ENCODE peak calls at places on chromosomes 4 and X, in five cellular contexts. One of them, this sample, is unnamed.

GRCh38 chr4:147968641-147969040 is 236.8 kb downstream of the ARHGAP10 start:
- DNase-seq in H1: no peak
- DNase-seq in K562: no peak
- DNase-seq in GM12878: no peak
- DNase-seq in HepG2: no peak
- DNase-seq in this sample: no peak

GRCh38 chrX:142214081-142214480 is 9.0 kb upstream of the MAGEC2 start:
- DNase-seq in HepG2: no peak
- DNase-seq in GM12878: no peak
- DNase-seq in K562: no peak
- DNase-seq in H1: no peak
- DNase-seq in this sample: no peak

GRCh38 chrX:53171356-53171755 is 53.7 kb downstream of the KDM5C start:
- DNase-seq in K562: no peak
- DNase-seq in GM12878: no peak
- DNase-seq in HepG2: no peak
- DNase-seq in H1: no peak
- DNase-seq in this sample: no peak

GRCh38 chr4:93605163-93605562 is 223.4 kb upstream of the ATOH1 start:
- DNase-seq in GM12878: no peak
- DNase-seq in K562: no peak
- DNase-seq in HepG2: no peak
- DNase-seq in H1: no peak
- DNase-seq in this sample: no peak

GRCh38 chr4:186725422-186726149 is 1.9 kb upstream of the FAT1 start:
- DNase-seq in GM12878: no peak
- DNase-seq in HepG2: peak; percentile 68
- DNase-seq in K562: peak; percentile 79
- DNase-seq in H1: no peak
- DNase-seq in this sample: peak; percentile 64

GRCh38 chr4:117983541-117984451 is 50.5 kb upstream of the NDST3 start:
- DNase-seq in GM12878: no peak
- DNase-seq in HepG2: no peak
- DNase-seq in K562: no peak
- DNase-seq in H1: no peak
- DNase-seq in this sample: no peak

GRCh38 chr4:4426511-4427477 is 39.9 kb downstream of the NSG1 start:
- DNase-seq in GM12878: no peak
- DNase-seq in H1: peak; percentile 79
- DNase-seq in K562: no peak
- DNase-seq in HepG2: no peak
- DNase-seq in this sample: no peak

GRCh38 chr4:90419124-90419711 is 292.0 kb downstream of the CCSER1 start:
- DNase-seq in H1: no peak
- DNase-seq in K562: no peak
- DNase-seq in GM12878: no peak
- DNase-seq in HepG2: peak; percentile 16
- DNase-seq in this sample: peak; percentile 3

GRCh38 chr4:154328030-154328429 is 163.6 kb downstream of the DCHS2 start:
- DNase-seq in H1: no peak
- DNase-seq in GM12878: no peak
- DNase-seq in K562: no peak
- DNase-seq in HepG2: no peak
- DNase-seq in this sample: no peak

GRCh38 chrX:140501940-140502468 is 2.9 kb downstream of the SOX3 start:
- DNase-seq in HepG2: no peak
- DNase-seq in H1: no peak
- DNase-seq in GM12878: no peak
- DNase-seq in K562: no peak
- DNase-seq in this sample: no peak

GRCh38 chr4:164949448-164950118 is 27.9 kb downstream of the TRIM61 start:
- DNase-seq in HepG2: no peak
- DNase-seq in GM12878: no peak
- DNase-seq in H1: no peak
- DNase-seq in K562: no peak
- DNase-seq in this sample: no peak

GRCh38 chr4:23038626-23039245 is 346.0 kb downstream of the GBA3 start:
- DNase-seq in GM12878: no peak
- DNase-seq in H1: no peak
- DNase-seq in HepG2: no peak
- DNase-seq in K562: no peak
- DNase-seq in this sample: no peak

GRCh38 chr4:169103966-169104412 is 93.9 kb upstream of the CBR4 start:
- DNase-seq in HepG2: no peak
- DNase-seq in GM12878: no peak
- DNase-seq in H1: peak; percentile 63
- DNase-seq in K562: no peak
- DNase-seq in this sample: no peak

GRCh38 chr4:39713691-39714090 is 15.8 kb downstream of the UBE2K start:
- DNase-seq in GM12878: no peak
- DNase-seq in HepG2: no peak
- DNase-seq in H1: no peak
- DNase-seq in K562: no peak
- DNase-seq in this sample: no peak

GRCh38 chr4:145011636-145012035 is 86.4 kb downstream of the ANAPC10 start:
- DNase-seq in K562: no peak
- DNase-seq in H1: no peak
- DNase-seq in HepG2: no peak
- DNase-seq in GM12878: no peak
- DNase-seq in this sample: no peak

GRCh38 chr4:27368781-27369180 is 508.1 kb downstream of the STIM2 start:
- DNase-seq in K562: no peak
- DNase-seq in GM12878: no peak
- DNase-seq in HepG2: no peak
- DNase-seq in H1: no peak
- DNase-seq in this sample: no peak

GRCh38 chrX:51891821-51892551 is 1.4 kb upstream of the MAGED1 start:
- DNase-seq in K562: no peak
- DNase-seq in GM12878: no peak
- DNase-seq in H1: no peak
- DNase-seq in HepG2: no peak
- DNase-seq in this sample: no peak

GRCh38 chrX:153657161-153657560 is 10.2 kb downstream of the DUSP9 start:
- DNase-seq in H1: no peak
- DNase-seq in K562: no peak
- DNase-seq in GM12878: no peak
- DNase-seq in HepG2: no peak
- DNase-seq in this sample: no peak

GRCh38 chrX:288561-288991 is 7.4 kb downstream of the PLCXD1 start:
- DNase-seq in GM12878: no peak
- DNase-seq in K562: no peak
- DNase-seq in HepG2: no peak
- DNase-seq in H1: no peak
- DNase-seq in this sample: no peak

GRCh38 chrX:93591398-93591797 is 82.0 kb downstream of the NAP1L3 start:
- DNase-seq in H1: no peak
- DNase-seq in K562: no peak
- DNase-seq in GM12878: no peak
- DNase-seq in HepG2: no peak
- DNase-seq in this sample: no peak

GRCh38 chr4:56238251-56238650 is 149.0 kb downstream of the AASDH start:
- DNase-seq in H1: no peak
- DNase-seq in K562: no peak
- DNase-seq in HepG2: no peak
- DNase-seq in GM12878: no peak
- DNase-seq in this sample: no peak

GRCh38 chr4:56244681-56245080 is 142.6 kb downstream of the AASDH start:
- DNase-seq in HepG2: no peak
- DNase-seq in K562: no peak
- DNase-seq in GM12878: no peak
- DNase-seq in H1: no peak
- DNase-seq in this sample: no peak

GRCh38 chr4:56243107-56243506 is 144.2 kb downstream of the AASDH start:
- DNase-seq in K562: no peak
- DNase-seq in H1: no peak
- DNase-seq in HepG2: no peak
- DNase-seq in GM12878: no peak
- DNase-seq in this sample: no peak

GRCh38 chr4:56241500-56241899 is 145.8 kb downstream of the AASDH start:
- DNase-seq in GM12878: no peak
- DNase-seq in HepG2: peak; percentile 80
- DNase-seq in H1: no peak
- DNase-seq in K562: no peak
- DNase-seq in this sample: no peak

GRCh38 chr4:56240554-56241190 is 146.6 kb downstream of the AASDH start:
- DNase-seq in K562: peak; percentile 15
- DNase-seq in GM12878: no peak
- DNase-seq in H1: no peak
- DNase-seq in HepG2: peak; percentile 55
- DNase-seq in this sample: no peak
- TF ChIP-seq JUND in K562: no peak
- TF ChIP-seq JUND in GM12878: no peak
- TF ChIP-seq JUND in H1: no peak
- TF ChIP-seq JUND in HepG2: no peak
- TF ChIP-seq JUND in this sample: no peak

GRCh38 chrX:104156630-104157529 is at the start of gene SLC25A53:
- DNase-seq in K562: peak; percentile 79
- DNase-seq in GM12878: peak; percentile 69
- DNase-seq in H1: peak; percentile 64
- DNase-seq in HepG2: peak; percentile 70
- DNase-seq in this sample: peak; percentile 70
- TF ChIP-seq POLR2AphosphoS5 in K562: peak; percentile 89
- TF ChIP-seq POLR2AphosphoS5 in GM12878: peak; percentile 62
- TF ChIP-seq POLR2AphosphoS5 in H1: no peak
- TF ChIP-seq POLR2AphosphoS5 in HepG2: peak; percentile 43
- TF ChIP-seq POLR2AphosphoS5 in this sample: no peak

DNA sequence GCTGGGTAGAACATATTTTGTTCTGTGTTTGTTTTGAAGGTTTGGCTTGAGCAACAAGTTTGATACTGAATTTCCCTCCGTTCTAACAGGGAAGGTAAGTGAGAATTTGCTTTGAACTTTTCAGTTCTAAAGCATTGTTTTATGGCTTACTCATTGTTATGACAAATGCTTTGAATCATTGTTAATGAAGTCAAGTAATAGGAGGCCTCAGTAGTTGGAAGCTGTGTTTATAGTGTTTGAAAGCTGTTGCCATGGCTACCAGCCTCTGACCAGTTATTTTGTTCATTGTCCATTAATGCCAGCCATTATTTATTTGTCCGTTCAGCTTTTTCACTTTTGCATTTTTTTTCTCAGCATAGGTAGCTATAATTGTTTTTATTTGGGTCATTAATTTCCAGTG is 14.4 kb downstream of the CHIC1 start:
- DNase-seq in GM12878: no peak
- DNase-seq in K562: no peak
- DNase-seq in HepG2: no peak
- DNase-seq in H1: no peak
- DNase-seq in this sample: no peak
- TF ChIP-seq ATF3 in GM12878: no peak
- TF ChIP-seq ATF3 in K562: no peak
- TF ChIP-seq ATF3 in HepG2: no peak
- TF ChIP-seq ATF3 in H1: no peak
- TF ChIP-seq ATF3 in this sample: no peak

GRCh38 chr4:104425948-104426347 is 68.7 kb downstream of the CXXC4 start:
- DNase-seq in K562: no peak
- DNase-seq in H1: no peak
- DNase-seq in GM12878: no peak
- DNase-seq in HepG2: no peak
- DNase-seq in this sample: no peak
- TF ChIP-seq JUND in K562: no peak
- TF ChIP-seq JUND in H1: no peak
- TF ChIP-seq JUND in GM12878: no peak
- TF ChIP-seq JUND in HepG2: no peak
- TF ChIP-seq JUND in this sample: no peak

GRCh38 chr4:2135083-2135482 is 76.0 kb downstream of the NAT8L start:
- DNase-seq in K562: no peak
- DNase-seq in GM12878: no peak
- DNase-seq in HepG2: no peak
- DNase-seq in H1: no peak
- DNase-seq in this sample: no peak
- TF ChIP-seq POLR2AphosphoS5 in K562: no peak
- TF ChIP-seq POLR2AphosphoS5 in GM12878: no peak
- TF ChIP-seq POLR2AphosphoS5 in HepG2: no peak
- TF ChIP-seq POLR2AphosphoS5 in H1: no peak
- TF ChIP-seq POLR2AphosphoS5 in this sample: no peak

DNA sequence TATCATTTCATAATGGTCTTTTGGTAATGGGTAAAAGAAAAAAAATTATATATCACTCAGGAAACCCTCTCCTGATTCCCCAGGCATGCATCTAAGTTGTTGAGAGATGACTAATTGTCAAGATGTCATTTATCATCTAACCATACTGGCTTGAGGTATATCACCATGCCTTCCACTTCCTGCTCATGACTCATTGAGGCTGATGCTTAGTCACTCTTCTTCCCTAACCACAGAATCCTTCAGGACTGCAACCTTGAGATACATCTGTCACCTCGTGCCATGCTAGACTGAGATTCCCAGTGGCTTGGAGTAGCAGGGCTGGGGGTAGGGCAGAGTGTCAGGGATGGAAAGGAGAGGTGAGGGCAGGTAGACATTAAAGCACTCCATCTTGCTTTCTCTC is 782.5 kb upstream of the INTU start:
- DNase-seq in GM12878: no peak
- DNase-seq in K562: peak; percentile 78
- DNase-seq in H1: no peak
- DNase-seq in HepG2: no peak
- DNase-seq in this sample: peak; percentile 96
- TF ChIP-seq ATF3 in GM12878: no peak
- TF ChIP-seq ATF3 in K562: peak; percentile 96
- TF ChIP-seq ATF3 in H1: no peak
- TF ChIP-seq ATF3 in HepG2: no peak
- TF ChIP-seq ATF3 in this sample: peak; percentile 84

GRCh38 chr4:139278450-139278849 is 1.6 kb downstream of the MGARP start:
- DNase-seq in HepG2: no peak
- DNase-seq in GM12878: no peak
- DNase-seq in H1: no peak
- DNase-seq in K562: no peak
- DNase-seq in this sample: no peak
- TF ChIP-seq JUND in HepG2: no peak
- TF ChIP-seq JUND in GM12878: no peak
- TF ChIP-seq JUND in H1: no peak
- TF ChIP-seq JUND in K562: no peak
- TF ChIP-seq JUND in this sample: no peak

GRCh38 chr4:1154126-1154522 is 18.3 kb downstream of the SPON2 start:
- DNase-seq in H1: no peak
- DNase-seq in GM12878: no peak
- DNase-seq in HepG2: no peak
- DNase-seq in K562: peak; percentile 57
- DNase-seq in this sample: no peak
- TF ChIP-seq POLR2AphosphoS5 in H1: no peak
- TF ChIP-seq POLR2AphosphoS5 in GM12878: no peak
- TF ChIP-seq POLR2AphosphoS5 in HepG2: no peak
- TF ChIP-seq POLR2AphosphoS5 in K562: no peak
- TF ChIP-seq POLR2AphosphoS5 in this sample: no peak

DNA sequence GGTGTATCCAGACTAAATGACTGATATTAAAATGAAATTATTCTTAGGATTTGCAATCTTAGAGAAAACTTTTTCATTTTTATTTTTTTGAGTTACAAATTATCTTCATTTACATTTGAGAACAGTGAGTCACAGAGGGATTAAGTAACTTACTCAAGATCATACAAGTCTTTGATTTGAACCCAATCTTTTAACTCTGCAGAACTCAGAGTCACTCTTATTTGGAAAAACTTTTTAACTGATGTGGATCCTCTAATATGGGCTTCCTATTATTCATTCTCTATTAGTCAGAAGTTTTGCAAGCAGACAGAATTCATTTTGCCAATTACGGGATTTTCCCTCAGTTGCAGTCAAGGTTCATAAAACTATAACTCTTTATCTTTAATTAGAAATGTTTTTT is 20.1 kb downstream of the HPRT1 start:
- DNase-seq in HepG2: no peak
- DNase-seq in GM12878: no peak
- DNase-seq in K562: no peak
- DNase-seq in H1: no peak
- DNase-seq in this sample: no peak
- TF ChIP-seq ATF3 in HepG2: no peak
- TF ChIP-seq ATF3 in GM12878: no peak
- TF ChIP-seq ATF3 in K562: no peak
- TF ChIP-seq ATF3 in H1: no peak
- TF ChIP-seq ATF3 in this sample: no peak

This sample was measured in HCT116.